ENCODE peak calls at places on chromosomes 13 and 19, in five cellular contexts. C is left ventricle myocardium inferior, J is fibroblast of the aortic adventitia, E is fibroblast of mammary gland, N is mesothelial cell of epicardium. O is an unnamed sample.
A peak's percentile ranks its signal among the peaks of the same experiment; 100 is the strongest.

GRCh38 chr13:44136693-44137268 is 236.8 kb upstream of the SERP2 start:
- DNase-seq in C (no peak), N (no peak), E (no peak), J (no peak), O (no peak)

GRCh38 chr13:98155475-98156111 is 12.7 kb downstream of the FARP1 start:
- DNase-seq in E (peak; percentile 82), N (no peak), C (no peak), J (peak; percentile 53), O (peak; percentile 74)

GRCh38 chr13:112871742-112872141 is 97.3 kb upstream of the MCF2L start:
- DNase-seq in C (no peak), N (no peak), J (no peak), E (no peak), O (no peak)

GRCh38 chr13:109750376-109750775 is 36.0 kb downstream of the IRS2 start:
- DNase-seq in E (no peak), J (no peak), N (no peak), C (no peak), O (no peak)

GRCh38 chr13:40539954-40540706 is 126.3 kb downstream of the FOXO1 start:
- DNase-seq in C (no peak), N (no peak), E (peak; percentile 78), J (peak; percentile 87), O (peak; percentile 60)

GRCh38 chr13:112743451-112744305 is 53.8 kb downstream of the ATP11A start:
- DNase-seq in C (no peak), J (no peak), E (no peak), N (no peak), O (no peak)

GRCh38 chr13:35927554-35927953 is 203.6 kb downstream of the DCLK1 start:
- DNase-seq in J (peak; percentile 91), E (peak; percentile 97), N (no peak), C (no peak), O (peak; percentile 78)

GRCh38 chr13:113562866-113563265 is 21.7 kb upstream of the TFDP1 start:
- DNase-seq in C (no peak), N (no peak), E (no peak), J (no peak), O (no peak)

GRCh38 chr13:36975172-36975571 is 24.0 kb downstream of the ALG5 start:
- DNase-seq in E (no peak), N (no peak), C (no peak), J (no peak), O (no peak)

GRCh38 chr19:14117668-14118164 is at the start of gene PRKACA:
- DNase-seq in J (peak; percentile 98), E (peak; percentile 98), N (peak; percentile 98), C (peak; percentile 99), O (peak; percentile 99)

GRCh38 chr13:26062853-26063444 is 11.1 kb upstream of the SHISA2 start:
- DNase-seq in N (no peak), E (peak; percentile 43), J (peak; percentile 73), C (no peak), O (peak; percentile 23)

GRCh38 chr19:6744381-6745288 is 5.2 kb downstream of the TRIP10 start:
- DNase-seq in J (peak; percentile 82), E (peak; percentile 85), N (peak; percentile 78), C (peak; percentile 90), O (peak; percentile 94)

GRCh38 chr19:53007200-53008054 is 6.3 kb upstream of the ERVV-1 start:
- DNase-seq in E (no peak), C (no peak), N (no peak), J (no peak), O (no peak)

GRCh38 chr19:58387338-58388174 is 487 bp downstream of the RPS5 start:
- DNase-seq in N (no peak), C (no peak), J (no peak), E (peak; percentile 16), O (no peak)

GRCh38 chr13:91097269-91097668 is 250.2 kb upstream of the MIR17HG start:
- DNase-seq in C (no peak), J (no peak), N (no peak), E (no peak), O (no peak)

GRCh38 chr13:49098198-49098597 is 121.9 kb upstream of the MLNR start:
- DNase-seq in J (peak; percentile 96), C (no peak), N (no peak), E (peak; percentile 98), O (peak; percentile 97)

GRCh38 chr13:25478186-25478585 is 106.4 kb downstream of the ATP8A2 start:
- DNase-seq in C (no peak), J (no peak), E (no peak), N (no peak), O (no peak)

GRCh38 chr13:90968510-90968909 is 379.0 kb upstream of the MIR17HG start:
- DNase-seq in C (no peak), N (no peak), J (no peak), E (peak; percentile 1), O (no peak)

GRCh38 chr19:52110780-52111179 is 15.2 kb upstream of the ZNF841 start:
- DNase-seq in C (no peak), E (no peak), J (no peak), N (no peak), O (no peak)

GRCh38 chr13:24032252-24032651 is 128.3 kb upstream of the SPATA13 start:
- DNase-seq in C (no peak), J (peak; percentile 98), E (peak; percentile 86), N (no peak), O (peak; percentile 56)

GRCh38 chr19:40304306-40304705 is 19.2 kb upstream of the AKT2 start:
- DNase-seq in E (peak; percentile 67), C (no peak), N (no peak), J (no peak), O (no peak)

GRCh38 chr13:18992791-18993190 is 188.8 kb downstream of the TUBA3C start:
- DNase-seq in C (no peak), N (no peak), J (no peak), E (no peak), O (no peak)

GRCh38 chr13:84567848-84568247 is 685.6 kb upstream of the SLITRK1 start:
- DNase-seq in N (no peak), E (no peak), J (no peak), C (no peak), O (no peak)

GRCh38 chr13:79581870-79582315 is 100.9 kb downstream of the NDFIP2 start:
- DNase-seq in E (peak; percentile 32), J (peak; percentile 56), C (peak; percentile 36), N (no peak), O (no peak)

GRCh38 chr13:36088001-36088400 is 43.2 kb downstream of the DCLK1 start:
- DNase-seq in J (no peak), N (no peak), C (no peak), E (peak; percentile 14), O (no peak)

GRCh38 chr19:45506246-45506990 is 861 bp upstream of the VASP start:
- DNase-seq in C (peak; percentile 97), E (peak; percentile 85), N (peak; percentile 95), J (peak; percentile 86), O (peak; percentile 84)
- TF ChIP-seq CTCF in C (peak; percentile 57), E (peak; percentile 16), N (no peak), J (peak; percentile 44), O (peak; percentile 76)

DNA sequence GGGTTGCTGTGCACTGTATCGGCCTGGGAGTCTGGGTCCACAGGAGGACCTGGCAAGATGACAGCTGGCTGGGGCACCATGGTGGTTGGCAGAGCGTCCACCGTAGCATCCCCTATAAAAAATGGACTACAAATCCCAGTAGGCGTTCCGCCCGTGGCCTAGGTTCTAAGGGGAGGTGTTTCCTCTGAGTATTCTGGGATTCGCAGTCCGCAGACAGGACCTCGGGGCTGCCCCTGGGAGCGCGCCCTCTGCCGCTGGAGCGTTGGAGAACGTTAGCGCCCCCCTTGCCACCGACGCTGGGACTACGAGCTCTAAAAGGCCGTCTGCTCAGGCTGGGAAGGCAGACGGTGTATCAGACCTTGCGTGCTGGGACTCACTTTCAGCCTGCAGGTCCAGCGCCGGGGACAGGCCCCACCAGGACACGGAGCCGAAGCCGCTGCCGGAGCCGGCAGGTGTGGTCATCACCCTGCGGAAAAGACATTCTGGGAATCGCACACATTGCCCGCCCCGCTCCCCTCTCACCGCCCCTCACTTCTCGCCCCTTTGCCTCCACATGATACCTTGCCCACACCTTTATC is 372 bp downstream of the DNAAF3 start:
- DNase-seq in N (no peak), J (peak; percentile 74), E (peak; percentile 61), C (peak; percentile 47), O (peak; percentile 68)
- TF ChIP-seq CTCF in N (no peak), J (peak; percentile 65), E (peak; percentile 37), C (peak; percentile 57), O (peak; percentile 77)

GRCh38 chr13:76820759-76821158 is 65.4 kb downstream of the KCTD12 start:
- DNase-seq in C (peak; percentile 61), J (peak; percentile 93), N (no peak), E (peak; percentile 71), O (peak; percentile 19)
- TF ChIP-seq CTCF in C (peak; percentile 50), J (peak; percentile 71), N (no peak), E (peak; percentile 40), O (no peak)

DNA sequence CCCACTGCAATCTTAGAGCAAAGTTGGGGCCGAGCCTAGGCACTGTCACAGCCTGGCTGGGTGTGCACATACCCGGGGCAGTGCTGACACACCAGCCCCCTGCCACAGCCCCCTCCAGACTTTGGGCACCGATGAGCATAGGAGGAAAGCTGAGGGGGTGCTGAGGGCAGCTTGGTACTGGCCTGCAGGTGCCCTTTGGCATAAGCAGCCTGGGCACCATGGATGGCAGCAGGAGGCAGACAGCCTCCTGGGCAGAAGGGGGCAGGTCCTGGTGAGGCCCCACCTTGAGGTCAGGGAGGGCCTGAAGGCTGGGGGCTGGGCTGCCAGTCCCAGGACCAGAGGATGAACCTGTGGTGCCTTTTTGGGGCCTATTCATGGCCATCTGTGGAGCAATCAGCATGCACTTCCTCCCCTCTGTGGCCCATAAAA is 8.2 kb downstream of the IGFL4 start:
- DNase-seq in C (no peak), E (no peak), N (no peak), J (no peak), O (no peak)
- TF ChIP-seq CTCF in C (no peak), E (no peak), N (no peak), J (no peak), O (no peak)

GRCh38 chr13:27619093-27619705 is 1.1 kb downstream of the LNX2 start:
- DNase-seq in C (no peak), J (peak; percentile 76), N (no peak), E (peak; percentile 46), O (no peak)

GRCh38 chr13:27620377-27621115 is at the start of gene LNX2:
- DNase-seq in N (peak; percentile 95), C (peak; percentile 99), E (peak; percentile 93), J (peak; percentile 94), O (peak; percentile 95)

GRCh38 chr13:27621116-27621365 is 651 bp upstream of the POLR1D start:
- DNase-seq in C (no peak), J (peak; percentile 41), N (no peak), E (no peak), O (no peak)

GRCh38 chr13:27621366-27622101 is at the start of gene POLR1D:
- DNase-seq in J (peak; percentile 53), C (peak; percentile 80), N (peak; percentile 69), E (peak; percentile 63), O (peak; percentile 38)

DNA sequence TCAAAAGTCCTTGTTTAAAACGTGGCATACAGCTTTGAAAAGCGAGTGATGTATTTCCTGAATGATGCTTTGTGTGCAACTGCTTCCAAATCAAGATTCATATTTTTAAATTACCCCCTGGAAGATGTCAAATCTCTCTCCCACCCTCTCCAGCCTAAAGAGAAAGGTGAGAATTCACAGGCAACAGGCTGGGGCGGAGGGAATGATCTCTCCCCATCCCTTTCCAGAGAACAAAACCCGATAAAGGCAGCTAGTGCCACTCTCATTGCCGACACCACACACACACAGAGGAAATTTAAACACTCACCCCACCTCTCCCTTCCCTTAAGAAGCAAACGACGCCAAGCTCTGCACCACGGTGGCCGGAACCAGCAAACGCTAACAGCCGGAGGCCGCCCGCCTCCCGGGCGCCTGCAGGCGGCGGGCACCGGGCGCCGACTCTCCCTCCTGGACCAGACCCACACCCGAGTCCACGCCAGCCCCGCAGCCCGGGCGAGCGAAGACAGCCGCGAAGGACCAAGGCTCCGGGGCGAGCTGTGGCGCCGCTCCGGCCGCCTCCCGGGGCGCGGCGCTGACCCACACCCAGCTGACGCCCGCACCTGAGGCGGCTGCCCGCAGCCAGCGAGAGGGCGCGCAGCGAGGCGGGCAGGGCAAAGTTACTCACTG is 485 bp downstream of the LNX2 start:
- DNase-seq in N (no peak), C (peak; percentile 38), E (peak; percentile 30), J (peak; percentile 32), O (peak; percentile 39)
- TF ChIP-seq CTCF in N (no peak), C (peak; percentile 59), E (no peak), J (peak; percentile 26), O (peak; percentile 54)